ENCODE peak calls at places on chromosomes 4 and X, in seven cellular contexts. T, Z, O, W, D, R and E are unnamed samples.

GRCh38 chr4:184292877-184293276 is 75.2 kb upstream of the ENPP6 start:
- DNase-seq in Z (no peak), O (no peak), W (no peak), D (no peak), R (no peak), T (no peak), E (no peak)

GRCh38 chr4:46123872-46124755 is at the start of gene GABRG1:
- DNase-seq in D (no peak), W (no peak), T (no peak), Z (peak), R (no peak), O (no peak), E (no peak)

GRCh38 chrX:153582896-153583295 is 16.0 kb downstream of the CCNQ start:
- DNase-seq in Z (peak), O (peak), R (no peak), T (no peak), D (peak), W (no peak), E (no peak)

GRCh38 chr4:172153694-172154093 is 340.5 kb downstream of the GALNTL6 start:
- DNase-seq in Z (no peak), D (no peak), T (no peak), R (no peak), W (no peak), O (no peak), E (no peak)

GRCh38 chr4:88779431-88779830 is 81.8 kb upstream of the NAP1L5 start:
- DNase-seq in Z (no peak), R (no peak), T (no peak), O (no peak), W (no peak), D (no peak), E (no peak)

GRCh38 chr4:1136028-1136427 is 22.7 kb upstream of the RNF212 start:
- DNase-seq in W (no peak), T (no peak), O (peak), R (no peak), D (peak), Z (no peak), E (no peak)

GRCh38 chr4:168815373-168816345 is 194.4 kb downstream of the CBR4 start:
- DNase-seq in D (no peak), T (no peak), O (no peak), R (no peak), W (no peak), Z (no peak), E (no peak)

GRCh38 chrX:23845316-23845932 is 62.3 kb downstream of the APOO start:
- DNase-seq in W (no peak), O (no peak), R (no peak), T (no peak), D (peak), Z (no peak), E (no peak)

GRCh38 chr4:17962171-17962570 is 59.4 kb downstream of the LCORL start:
- DNase-seq in O (no peak), T (no peak), D (no peak), R (no peak), W (no peak), Z (no peak), E (no peak)

GRCh38 chrX:101220881-101221280 is 1.3 kb downstream of the DRP2 start:
- DNase-seq in O (peak), T (no peak), Z (no peak), W (no peak), R (no peak), D (peak), E (no peak)

GRCh38 chr4:154822775-154823174 is 41.7 kb downstream of the RBM46 start:
- DNase-seq in O (no peak), D (no peak), W (no peak), T (peak), R (no peak), Z (no peak), E (peak)